ENCODE peak calls at places on chromosomes 3 and 15, in six cellular contexts. U is adrenal gland; M is HFFc6; P is CD4-positive, alpha-beta T cell; F is keratinocyte; N is fibroblast of lung. S is an unnamed sample.
A peak's percentile ranks its signal among the peaks of the same experiment; 100 is the strongest.

GRCh38 chr3:46349484-46350261 is 4.2 kb upstream of the CCR2 start:
- DNase-seq in P (no peak), N (no peak), F (no peak), U (no peak), M (no peak), S (no peak)

GRCh38 chr15:44535509-44536297 is 1.2 kb upstream of the EIF3J start:
- DNase-seq in N (no peak), M (no peak), P (peak; percentile 26), F (no peak), U (no peak), S (no peak)

GRCh38 chr3:188875413-188875812 is 296.4 kb upstream of the TPRG1 start:
- DNase-seq in N (no peak), U (no peak), M (no peak), P (no peak), F (no peak), S (no peak)

GRCh38 chr3:190013943-190014924 is 106.5 kb downstream of the P3H2 start:
- DNase-seq in U (no peak), N (peak; percentile 79), M (no peak), P (no peak), F (no peak), S (no peak)

GRCh38 chr3:183378545-183378944 is 49.9 kb downstream of the MCF2L2 start:
- DNase-seq in N (no peak), M (no peak), U (no peak), P (no peak), F (no peak), S (no peak)

GRCh38 chr3:65004316-65004715 is 316.5 kb upstream of the ADAMTS9 start:
- DNase-seq in U (no peak), M (no peak), N (peak; percentile 35), P (no peak), F (no peak), S (no peak)

GRCh38 chr3:50264389-50264963 is 4.5 kb upstream of the SEMA3B start:
- DNase-seq in M (peak; percentile 82), P (no peak), N (peak; percentile 97), F (no peak), U (peak; percentile 87), S (peak; percentile 37)

GRCh38 chr3:99925584-99925983 is 107.9 kb downstream of the CMSS1 start:
- DNase-seq in U (peak; percentile 84), P (no peak), N (peak; percentile 91), F (peak; percentile 19), M (peak; percentile 80), S (peak; percentile 58)

GRCh38 chr3:55267206-55267930 is 219.7 kb downstream of the WNT5A start:
- DNase-seq in F (no peak), P (no peak), U (no peak), N (peak; percentile 50), M (peak; percentile 54), S (peak; percentile 9)

GRCh38 chr3:129343643-129344360 is 65.1 kb downstream of the HMCES start:
- DNase-seq in F (no peak), U (peak; percentile 34), M (no peak), P (peak; percentile 21), N (peak; percentile 27), S (no peak)
- TF ChIP-seq CTCF in F (peak; percentile 82), U (peak; percentile 28), M (peak; percentile 72), P (peak; percentile 19), N (peak; percentile 55), S (no peak)

GRCh38 chr15:23567921-23568320 is 2.4 kb downstream of the MKRN3 start:
- DNase-seq in P (no peak), N (no peak), M (no peak), F (no peak), U (no peak), S (no peak)
- TF ChIP-seq CTCF in P (no peak), N (no peak), M (no peak), F (no peak), U (no peak), S (no peak)

GRCh38 chr3:30353711-30354467 is 252.5 kb upstream of the TGFBR2 start:
- DNase-seq in F (no peak), N (no peak), M (no peak), U (no peak), P (peak; percentile 22), S (no peak)
- TF ChIP-seq CTCF in F (no peak), N (no peak), M (no peak), U (no peak), P (no peak), S (no peak)

GRCh38 chr15:58552505-58553364 is 120.9 kb downstream of the LIPC start:
- DNase-seq in P (no peak), M (no peak), F (no peak), N (peak; percentile 60), U (no peak), S (no peak)
- TF ChIP-seq CTCF in P (no peak), M (no peak), F (no peak), N (no peak), U (no peak), S (no peak)

GRCh38 chr15:85763157-85763556 is 31.6 kb downstream of the KLHL25 start:
- DNase-seq in P (no peak), N (no peak), M (no peak), F (no peak), U (no peak), S (no peak)
- TF ChIP-seq CTCF in P (no peak), N (no peak), M (no peak), F (no peak), U (no peak), S (no peak)

GRCh38 chr3:14113964-14114667 is 10.6 kb downstream of the CHCHD4 start:
- DNase-seq in U (no peak), P (no peak), F (no peak), N (no peak), M (no peak), S (no peak)
- TF ChIP-seq CTCF in U (no peak), P (no peak), F (peak; percentile 21), N (no peak), M (peak; percentile 65), S (peak; percentile 13)

GRCh38 chr3:129323651-129324294 is 45.1 kb downstream of the HMCES start:
- DNase-seq in M (no peak), F (no peak), U (no peak), N (no peak), P (no peak), S (no peak)
- TF ChIP-seq CTCF in M (peak; percentile 30), F (peak; percentile 26), U (no peak), N (no peak), P (no peak), S (no peak)

DNA sequence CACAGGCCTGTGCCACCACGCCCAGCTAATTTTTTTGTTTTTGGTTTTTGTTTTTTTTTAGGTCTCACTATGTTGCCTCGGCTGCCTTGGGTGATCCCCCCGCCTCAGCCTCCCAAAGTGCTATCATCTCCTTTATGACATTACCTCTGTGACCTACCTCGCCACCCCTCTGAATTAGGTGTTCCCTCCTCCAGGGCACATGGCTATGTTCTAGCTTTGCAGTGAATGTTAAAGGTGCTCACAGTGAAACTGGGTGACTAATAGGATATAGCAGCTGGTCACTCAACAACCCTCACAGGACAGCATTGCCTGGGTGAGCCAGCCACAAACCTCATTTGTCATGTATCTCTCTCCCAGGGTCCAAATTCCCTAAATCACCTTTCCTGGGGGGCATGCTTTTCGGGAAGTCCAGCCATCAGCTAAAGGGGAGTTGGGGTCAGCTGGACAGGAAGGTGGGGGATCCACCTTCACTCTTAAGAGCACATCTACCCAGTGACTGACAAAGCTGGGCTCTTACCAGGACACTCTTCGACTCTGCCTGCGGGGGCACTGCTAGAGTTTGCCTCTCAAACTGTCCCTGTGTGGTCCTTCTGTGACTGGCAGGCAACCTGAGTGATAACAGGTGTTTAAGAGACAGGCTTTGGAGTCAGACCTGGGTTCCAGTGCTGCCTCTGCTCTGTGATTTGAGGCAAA is 1.6 kb upstream of the TTLL3 start:
- DNase-seq in P (peak; percentile 45), U (no peak), F (no peak), M (peak; percentile 50), N (peak; percentile 17), S (peak; percentile 43)
- TF ChIP-seq CTCF in P (peak; percentile 30), U (peak; percentile 4), F (peak; percentile 40), M (peak; percentile 66), N (peak; percentile 25), S (peak; percentile 42)